ENCODE peak calls at places on chromosomes 6 and 20, in six cellular contexts. M, E, R, F, A and I are unnamed samples.

GRCh38 chr6:43933111-43933885 is 163.3 kb downstream of the VEGFA start:
- DNase-seq in F (no peak), E (peak; percentile 52), M (no peak), A (no peak), R (no peak), I (no peak)

GRCh38 chr20:50338479-50339195 is 148.0 kb downstream of the CEBPB start:
- DNase-seq in M (peak; percentile 92), E (no peak), A (peak; percentile 49), F (peak; percentile 60), R (peak; percentile 60), I (peak; percentile 61)

GRCh38 chr6:141618180-141618581 is 514.5 kb upstream of the GJE1 start:
- DNase-seq in A (no peak), R (no peak), F (no peak), M (no peak), E (no peak), I (no peak)

GRCh38 chr6:11412011-11412424 is 125.5 kb upstream of the TMEM170B start:
- DNase-seq in E (no peak), R (no peak), F (no peak), A (no peak), M (no peak), I (no peak)

GRCh38 chr20:15613530-15613929 is 959.7 kb downstream of the KIF16B start:
- DNase-seq in M (no peak), A (no peak), E (no peak), F (no peak), R (no peak), I (no peak)

GRCh38 chr20:408843-409696 is 971 bp downstream of the RBCK1 start:
- DNase-seq in M (no peak), F (no peak), A (no peak), E (no peak), R (no peak), I (no peak)

GRCh38 chr6:160933256-160933655 is 58.3 kb upstream of the MAP3K4 start:
- DNase-seq in M (no peak), A (peak; percentile 20), E (peak; percentile 20), F (no peak), R (no peak), I (no peak)

GRCh38 chr20:61572789-61573188 is 320.7 kb downstream of the CDH4 start:
- DNase-seq in R (no peak), E (no peak), M (no peak), A (no peak), F (no peak), I (no peak)

GRCh38 chr6:26571592-26572296 is 25.0 kb upstream of the ABT1 start:
- DNase-seq in M (peak; percentile 67), A (peak; percentile 95), R (peak; percentile 70), E (peak; percentile 53), F (no peak), I (no peak)

GRCh38 chr6:2030682-2031244 is 214.6 kb downstream of the GMDS start:
- DNase-seq in R (no peak), E (no peak), M (no peak), F (no peak), A (no peak), I (no peak)

GRCh38 chr20:53493201-53493908 is 100.3 kb downstream of the ZNF217 start:
- DNase-seq in F (no peak), A (no peak), E (peak; percentile 34), M (no peak), R (no peak), I (no peak)

GRCh38 chr6:78598966-78599365 is 268.4 kb upstream of the IRAK1BP1 start:
- DNase-seq in A (no peak), F (no peak), R (no peak), M (no peak), E (no peak), I (no peak)

GRCh38 chr6:157629220-157629619 is 193.8 kb upstream of the SNX9 start:
- DNase-seq in A (no peak), F (no peak), R (no peak), E (no peak), M (no peak), I (no peak)

GRCh38 chr6:90284236-90284744 is 12.4 kb downstream of the BACH2 start:
- DNase-seq in A (no peak), F (no peak), E (no peak), R (peak; percentile 29), M (no peak), I (no peak)

GRCh38 chr6:33190504-33191107 is 1.7 kb downstream of the COL11A2 start:
- DNase-seq in R (no peak), F (no peak), E (no peak), A (no peak), M (no peak), I (no peak)

GRCh38 chr20:44683263-44684046 is 31.7 kb upstream of the CCN5 start:
- DNase-seq in E (peak; percentile 75), R (peak; percentile 85), M (peak; percentile 45), F (peak; percentile 74), A (peak; percentile 63), I (peak; percentile 74)

GRCh38 chr20:35954907-35955251 is 577 bp upstream of the SCAND1 start:
- DNase-seq in R (no peak), A (peak; percentile 58), F (peak; percentile 28), M (no peak), E (no peak), I (no peak)

GRCh38 chr20:37904008-37904675 is 1.2 kb downstream of the VSTM2L start:
- DNase-seq in M (no peak), F (no peak), R (no peak), E (no peak), A (no peak), I (no peak)

GRCh38 chr6:49966823-49967222 is 2.6 kb downstream of the DEFB113 start:
- DNase-seq in A (no peak), M (no peak), R (no peak), F (no peak), E (no peak), I (no peak)

GRCh38 chr20:20199338-20200160 is 147.2 kb downstream of the CFAP61 start:
- DNase-seq in R (no peak), F (no peak), M (no peak), A (no peak), E (peak; percentile 76), I (no peak)

GRCh38 chr6:162099685-162100084 is 627.9 kb downstream of the PRKN start:
- DNase-seq in R (no peak), M (no peak), A (peak; percentile 42), F (no peak), E (no peak), I (no peak)

GRCh38 chr6:133202610-133203343 is 38.4 kb upstream of the EYA4 start:
- DNase-seq in E (no peak), F (no peak), R (no peak), A (no peak), M (no peak), I (no peak)
- TF ChIP-seq TAF1 in E (no peak), F (no peak), R (no peak), A (no peak), M (no peak), I (no peak)

GRCh38 chr20:48634641-48635040 is 193.2 kb downstream of the PREX1 start:
- DNase-seq in E (no peak), F (no peak), R (no peak), A (no peak), M (no peak), I (no peak)

GRCh38 chr20:48635361-48635760 is 192.4 kb downstream of the PREX1 start:
- DNase-seq in M (no peak), A (no peak), F (no peak), R (no peak), E (no peak), I (no peak)

GRCh38 chr20:48636301-48636700 is 191.5 kb downstream of the PREX1 start:
- DNase-seq in E (peak; percentile 31), F (no peak), R (no peak), M (no peak), A (no peak), I (no peak)

GRCh38 chr20:48637461-48637860 is 190.3 kb downstream of the PREX1 start:
- DNase-seq in M (no peak), E (no peak), F (no peak), R (no peak), A (no peak), I (no peak)

DNA sequence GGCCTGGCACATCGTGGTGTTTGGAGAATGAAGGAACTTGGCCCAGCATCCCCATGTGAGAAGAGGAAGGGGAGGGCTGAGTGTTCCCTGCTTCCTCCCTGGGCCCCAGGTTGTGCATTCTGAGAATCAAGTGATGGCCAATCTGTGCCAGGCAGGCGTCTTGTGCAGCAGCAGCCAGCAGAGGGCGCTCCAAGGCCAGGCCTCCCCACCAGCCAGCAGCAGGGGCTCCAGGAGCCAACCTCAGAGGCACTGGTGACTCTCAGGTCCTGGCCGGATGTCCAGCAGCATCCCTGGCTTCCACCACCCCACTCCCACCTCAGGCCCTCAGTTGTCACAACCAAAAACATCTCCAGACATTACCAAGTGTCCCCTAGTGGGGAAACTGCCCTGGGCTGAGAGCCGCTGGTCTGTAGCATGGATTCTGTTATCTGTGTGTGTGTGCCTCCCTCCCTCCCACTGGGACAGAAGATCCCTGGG is 192.0 kb downstream of the PREX1 start:
- DNase-seq in M (no peak), A (peak; percentile 29), R (peak; percentile 86), E (peak; percentile 90), F (peak; percentile 86), I (peak; percentile 78)
- TF ChIP-seq TAF1 in M (no peak), A (no peak), R (no peak), E (no peak), F (no peak), I (no peak)

DNA sequence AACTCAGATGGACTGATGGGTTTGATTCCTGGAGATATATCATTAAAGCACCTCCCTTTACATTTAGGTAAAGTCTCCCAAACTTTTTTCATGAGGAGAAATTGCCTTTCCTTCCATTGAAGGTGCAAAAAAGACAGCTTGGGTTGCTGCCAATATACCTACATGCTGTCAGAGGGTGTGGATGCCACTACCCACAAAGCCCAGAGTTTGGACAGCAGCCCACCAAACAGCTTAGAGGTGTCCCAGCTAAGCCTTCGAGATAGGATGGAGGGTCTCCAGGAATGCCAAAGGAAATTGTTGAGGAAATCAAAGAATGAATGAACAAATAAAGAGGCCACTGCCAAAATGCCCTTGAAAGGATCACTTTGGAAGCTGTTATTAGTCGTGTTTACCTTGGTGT is 28.7 kb upstream of the FOXP4 start:
- DNase-seq in F (no peak), M (no peak), R (no peak), A (no peak), E (no peak), I (no peak)
- TF ChIP-seq TAF1 in F (no peak), M (no peak), R (no peak), A (no peak), E (no peak), I (no peak)

GRCh38 chr6:37558158-37558557 is 58.5 kb upstream of the CCDC167 start:
- DNase-seq in M (no peak), E (no peak), A (no peak), R (no peak), F (no peak), I (no peak)

GRCh38 chr6:37559501-37559900 is 59.8 kb upstream of the CCDC167 start:
- DNase-seq in R (no peak), E (no peak), A (no peak), F (no peak), M (no peak), I (no peak)

GRCh38 chr6:37559060-37559459 is 59.4 kb upstream of the CCDC167 start:
- DNase-seq in E (no peak), R (no peak), M (no peak), F (no peak), A (no peak), I (no peak)

GRCh38 chr6:37557645-37558114 is 58.0 kb upstream of the CCDC167 start:
- DNase-seq in F (no peak), E (no peak), A (no peak), M (no peak), R (no peak), I (no peak)

DNA sequence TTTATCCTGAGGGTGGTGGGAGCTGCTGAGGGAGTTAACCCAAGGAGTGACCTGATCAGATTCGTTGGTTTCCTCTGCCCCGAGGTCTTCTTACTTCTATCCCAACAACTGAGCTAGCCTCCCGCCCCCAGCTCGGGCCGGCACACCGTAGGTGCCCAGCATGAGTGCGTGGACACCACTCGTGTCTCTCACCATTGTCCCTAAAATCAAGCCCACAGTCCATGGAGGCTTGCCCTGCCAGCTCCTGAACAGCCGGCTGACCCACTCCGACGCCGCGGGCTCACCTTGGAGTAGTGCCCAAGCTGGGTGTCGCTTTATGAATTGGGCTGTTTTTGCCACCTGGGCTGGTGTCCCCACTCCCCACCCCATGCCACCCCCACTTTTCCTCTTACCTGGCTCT is 59.0 kb upstream of the CCDC167 start:
- DNase-seq in E (no peak), F (no peak), A (no peak), M (no peak), R (no peak), I (no peak)
- TF ChIP-seq TAF1 in E (no peak), F (no peak), A (no peak), M (no peak), R (no peak), I (no peak)